ENCODE peak calls at places on chromosome 14, in five cellular contexts. J is endodermal cell; U is right atrium auricular region; K is CD8-positive, alpha-beta T cell; O is CD4-positive, alpha-beta memory T cell. G is an unnamed sample.

GRCh38 chr14:37545174-37545573 is 49.9 kb downstream of the FOXA1 start:
- DNase-seq in J (no peak), O (no peak), U (no peak), K (no peak), G (no peak)

GRCh38 chr14:58796636-58797429 is 159.1 kb downstream of the DACT1 start:
- DNase-seq in U (no peak), J (peak), K (no peak), O (no peak), G (no peak)

GRCh38 chr14:75119056-75119455 is 7.8 kb downstream of the NEK9 start:
- DNase-seq in K (no peak), O (no peak), J (no peak), U (no peak), G (no peak)

GRCh38 chr14:30223385-30223785 is 295.7 kb upstream of the PRKD1 start:
- DNase-seq in O (no peak), J (peak), K (no peak), U (peak), G (no peak)

GRCh38 chr14:59631237-59631636 is 54.6 kb upstream of the CCDC175 start:
- DNase-seq in J (peak), U (no peak), K (no peak), O (no peak), G (peak)

GRCh38 chr14:32697704-32698103 is 241.0 kb upstream of the NPAS3 start:
- DNase-seq in U (no peak), J (no peak), O (no peak), K (no peak), G (no peak)

GRCh38 chr14:61615743-61616523 is 79.4 kb upstream of the HIF1A start:
- DNase-seq in J (no peak), O (no peak), U (no peak), K (no peak), G (no peak)

GRCh38 chr14:47557894-47558293 is 117.5 kb downstream of the MDGA2 start:
- DNase-seq in J (no peak), K (no peak), U (no peak), O (no peak), G (no peak)

GRCh38 chr14:92974541-92975345 is 51.8 kb downstream of the CHGA start:
- DNase-seq in U (no peak), O (no peak), J (no peak), K (no peak), G (no peak)

GRCh38 chr14:34794217-34794616 is 79.8 kb upstream of the CFL2 start:
- DNase-seq in J (no peak), O (no peak), U (no peak), K (no peak), G (no peak)

GRCh38 chr14:104148433-104149277 is 10.3 kb downstream of the KIF26A start:
- DNase-seq in O (no peak), J (peak), K (no peak), U (no peak), G (no peak)

GRCh38 chr14:89500303-89500702 is 83.3 kb upstream of the FOXN3 start:
- DNase-seq in K (no peak), J (peak), O (no peak), U (no peak), G (no peak)

GRCh38 chr14:71117839-71118743 is 210.8 kb downstream of the PCNX1 start:
- DNase-seq in J (no peak), O (no peak), U (no peak), K (no peak), G (no peak)

GRCh38 chr14:90739318-90740077 is 76.7 kb downstream of the TTC7B start:
- DNase-seq in O (no peak), U (peak), K (no peak), J (peak), G (no peak)

GRCh38 chr14:51006781-51007211 is 62.5 kb upstream of the PYGL start:
- DNase-seq in O (no peak), U (no peak), K (no peak), J (no peak), G (no peak)

GRCh38 chr14:65185859-65186258 is 83.5 kb upstream of the MAX start:
- DNase-seq in U (no peak), O (no peak), J (no peak), K (no peak), G (no peak)

GRCh38 chr14:101767618-101768362 is 6.3 kb downstream of the PPP2R5C start:
- DNase-seq in J (no peak), O (no peak), U (no peak), K (no peak), G (no peak)

GRCh38 chr14:77791225-77791600 is 8.7 kb upstream of the ADCK1 start:
- DNase-seq in U (no peak), O (no peak), K (no peak), J (no peak), G (no peak)

GRCh38 chr14:66493750-66494149 is 7.6 kb downstream of the CCDC196 start:
- DNase-seq in J (no peak), U (no peak), K (no peak), O (no peak), G (no peak)

GRCh38 chr14:44417809-44418208 is 89.3 kb downstream of the FSCB start:
- DNase-seq in U (no peak), O (no peak), K (no peak), J (no peak), G (no peak)

GRCh38 chr14:70909788-70910614 is 2.7 kb downstream of the PCNX1 start:
- DNase-seq in J (no peak), K (no peak), O (peak), U (no peak), G (peak)

GRCh38 chr14:63632932-63633514 is 8.6 kb downstream of the WDR89 start:
- DNase-seq in O (no peak), U (no peak), J (no peak), K (no peak), G (peak)

GRCh38 chr14:92932448-92933395 is 9.8 kb downstream of the CHGA start:
- DNase-seq in J (no peak), U (no peak), K (no peak), O (no peak), G (no peak)

GRCh38 chr14:96502621-96503251 is 554 bp downstream of the PAPOLA start:
- DNase-seq in U (peak), J (peak), O (peak), K (peak), G (peak)

GRCh38 chr14:95150910-95151309 is 6.4 kb downstream of the DICER1 start:
- DNase-seq in J (no peak), O (no peak), U (no peak), K (no peak), G (no peak)

GRCh38 chr14:61213930-61214329 is 67.2 kb downstream of the TMEM30B start:
- DNase-seq in K (no peak), J (no peak), O (no peak), U (no peak), G (no peak)

GRCh38 chr14:75025082-75025481 is 22.4 kb downstream of the EIF2B2 start:
- DNase-seq in J (no peak), U (no peak), O (no peak), K (no peak), G (no peak)

GRCh38 chr14:75566321-75566720 is 12.1 kb upstream of the FLVCR2 start:
- DNase-seq in U (no peak), J (no peak), K (peak), O (peak), G (no peak)

GRCh38 chr14:71169861-71170260 is 262.6 kb downstream of the PCNX1 start:
- DNase-seq in U (no peak), J (no peak), K (no peak), O (no peak), G (peak)

GRCh38 chr14:81435048-81435577 is 35.0 kb upstream of the STON2 start:
- DNase-seq in J (no peak), K (no peak), U (no peak), O (no peak), G (no peak)

GRCh38 chr14:81436296-81437138 is 36.4 kb upstream of the STON2 start:
- DNase-seq in U (peak), K (peak), J (peak), O (no peak), G (no peak)

GRCh38 chr14:81440041-81440440 is 39.9 kb upstream of the STON2 start:
- DNase-seq in U (no peak), J (no peak), K (no peak), O (no peak), G (no peak)

GRCh38 chr14:81435578-81436295 is 35.6 kb upstream of the STON2 start:
- DNase-seq in O (peak), K (peak), J (peak), U (peak), G (no peak)

DNA sequence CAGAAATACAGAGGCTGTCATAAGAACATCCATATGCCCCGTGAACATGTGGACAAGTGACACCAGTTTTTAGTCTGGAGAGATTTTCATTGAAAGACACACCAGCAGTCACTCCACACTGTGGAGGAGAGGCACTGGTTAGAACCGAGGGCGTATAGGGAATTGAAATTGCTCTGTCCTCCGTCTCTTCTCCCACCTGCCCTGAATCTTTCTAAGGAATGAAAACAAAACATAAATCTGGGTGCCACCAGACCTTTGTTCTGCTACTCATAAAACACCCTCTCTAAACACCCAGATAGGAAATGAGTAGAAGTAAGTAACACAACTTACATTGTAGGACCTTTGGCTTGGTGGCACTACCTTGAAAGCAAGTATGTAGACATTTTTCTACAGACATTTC is 37.1 kb upstream of the STON2 start:
- DNase-seq in O (no peak), U (no peak), J (no peak), K (no peak), G (no peak)
- H3K4me3 ChIP-seq in O (no peak), U (no peak), J (no peak), K (no peak), G (no peak)

GRCh38 chr14:73744175-73744867 is 30.1 kb upstream of the PNMA1 start:
- DNase-seq in O (peak), K (no peak), J (no peak), U (no peak), G (no peak)

GRCh38 chr14:73743431-73743931 is 29.3 kb upstream of the PNMA1 start:
- DNase-seq in U (no peak), O (peak), J (no peak), K (peak), G (no peak)

GRCh38 chr14:73741386-73741875 is 27.2 kb upstream of the PNMA1 start:
- DNase-seq in U (peak), K (peak), O (peak), J (peak), G (no peak)

GRCh38 chr14:73741876-73742519 is 27.8 kb upstream of the PNMA1 start:
- DNase-seq in K (peak), J (peak), U (no peak), O (peak), G (no peak)

DNA sequence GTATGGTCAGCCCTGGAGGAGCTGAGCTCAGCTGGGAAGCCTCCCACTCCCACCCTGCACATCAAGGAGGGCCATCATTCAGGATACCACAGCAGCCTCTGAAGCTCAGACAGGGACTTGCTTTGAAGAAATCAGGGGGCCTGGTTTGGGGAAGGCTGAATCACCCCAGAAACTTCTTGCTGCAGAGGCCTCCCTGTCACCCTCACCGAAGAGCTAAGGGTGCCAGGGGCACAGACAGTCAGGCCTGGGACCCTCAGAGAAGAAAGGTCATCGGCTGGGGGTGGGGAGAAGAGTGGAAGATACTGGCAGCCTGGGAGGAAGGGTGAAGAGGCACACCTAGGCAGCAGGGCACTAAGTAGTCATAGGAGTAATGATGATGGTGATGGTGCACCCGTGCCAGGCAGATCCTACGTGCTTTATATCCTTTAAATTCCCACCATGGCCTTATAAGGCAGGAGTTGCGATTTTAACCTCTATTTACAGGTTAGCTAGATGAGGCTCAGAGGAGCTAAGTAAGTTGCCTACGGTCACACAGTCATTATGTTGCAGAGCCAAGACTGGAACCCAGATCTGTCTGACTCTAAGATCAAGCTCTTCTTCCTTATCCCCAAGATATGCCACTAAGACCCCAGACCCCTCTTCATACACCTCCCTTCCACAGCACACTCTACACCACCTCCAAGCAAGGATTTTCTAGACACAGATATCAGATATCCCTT is 28.5 kb upstream of the PNMA1 start:
- DNase-seq in K (no peak), U (no peak), J (no peak), O (peak), G (no peak)
- H3K4me3 ChIP-seq in K (peak), U (no peak), J (no peak), O (peak), G (no peak)

GRCh38 chr14:24430682-24431568 is 1.2 kb downstream of the KHNYN start:
- DNase-seq in K (peak), J (no peak), O (peak), U (peak), G (peak)

GRCh38 chr14:24431569-24432258 is 2.0 kb downstream of the KHNYN start:
- DNase-seq in U (peak), K (peak), O (peak), J (peak), G (peak)

GRCh38 chr14:24430143-24430681 is 458 bp downstream of the KHNYN start:
- DNase-seq in K (peak), J (peak), O (peak), U (peak), G (peak)

GRCh38 chr14:24434676-24435075 is 4.9 kb downstream of the KHNYN start:
- DNase-seq in J (no peak), O (no peak), K (no peak), U (no peak), G (no peak)

DNA sequence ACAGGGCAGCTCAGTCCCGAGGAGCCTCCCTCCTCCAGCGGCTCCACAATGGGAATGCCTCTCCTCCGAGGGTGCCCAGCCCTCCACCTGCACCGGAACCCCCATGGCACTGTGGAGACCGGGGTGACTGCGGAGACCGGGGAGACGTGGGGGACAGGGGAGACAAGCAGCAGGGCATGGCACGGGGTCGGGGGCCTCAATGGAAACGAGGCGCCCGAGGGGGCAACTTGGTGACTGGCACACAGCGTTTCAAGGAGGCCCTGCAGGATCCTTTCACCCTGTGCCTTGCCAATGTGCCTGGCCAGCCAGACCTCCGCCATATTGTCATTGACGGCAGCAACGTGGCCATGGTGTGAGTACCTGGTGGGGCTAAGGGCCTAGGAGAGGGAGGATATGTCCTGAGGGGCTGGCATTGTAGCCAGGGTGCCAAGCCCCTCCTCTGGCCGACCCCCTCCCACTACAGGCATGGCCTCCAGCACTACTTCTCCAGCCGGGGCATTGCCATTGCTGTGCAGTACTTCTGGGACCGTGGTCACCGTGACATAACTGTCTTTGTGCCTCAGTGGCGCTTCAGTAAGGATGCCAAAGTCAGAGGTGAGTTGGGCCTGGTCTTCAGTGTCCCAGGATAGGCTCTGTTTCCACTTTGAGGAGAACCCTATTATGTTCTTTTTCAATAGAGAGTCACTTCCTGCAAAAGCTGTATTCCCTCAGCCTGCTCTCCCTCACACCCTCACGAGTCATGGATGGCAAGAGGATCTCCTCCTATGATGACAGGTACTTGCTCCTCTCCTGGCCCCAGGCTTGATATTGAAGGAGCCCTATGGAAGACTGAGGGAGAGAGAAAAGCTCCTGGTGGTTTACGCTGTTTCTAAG is 2.7 kb downstream of the KHNYN start:
- DNase-seq in K (peak), O (peak), U (peak), J (no peak), G (no peak)
- H3K4me3 ChIP-seq in K (no peak), O (no peak), U (no peak), J (no peak), G (no peak)

DNA sequence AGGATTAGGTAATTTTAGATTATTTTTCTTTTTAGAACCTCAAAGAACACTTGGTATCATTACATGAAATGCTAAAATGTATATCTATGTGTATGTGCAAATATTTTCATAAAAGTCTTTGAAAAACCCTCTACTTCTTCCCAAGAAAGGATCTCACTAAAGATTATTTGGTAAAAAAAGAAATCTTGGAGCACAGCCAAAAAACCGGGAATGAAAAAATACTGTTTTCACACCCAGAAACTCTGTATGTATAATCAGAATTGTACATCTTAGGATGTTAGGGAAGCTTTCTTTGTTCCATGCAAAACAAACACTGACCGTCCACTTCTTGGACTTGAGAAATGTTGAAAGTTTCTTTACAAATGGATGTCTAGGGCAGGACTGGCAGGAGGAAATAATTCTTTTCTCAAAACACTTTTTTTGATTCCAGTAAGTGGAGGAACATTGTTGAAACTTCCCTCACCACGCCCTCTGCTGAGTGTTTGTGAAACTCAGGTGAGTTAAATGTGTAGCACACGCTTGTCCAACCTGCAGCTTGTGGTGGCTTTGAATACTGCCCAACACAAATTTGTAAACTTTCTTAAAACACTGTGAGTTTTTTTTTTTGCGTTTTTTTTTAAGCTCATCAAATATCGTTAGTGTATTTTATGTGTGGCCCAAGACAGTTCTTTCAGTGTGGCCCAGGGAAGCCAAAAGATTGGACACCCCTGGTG is 26.5 kb downstream of the FBXO34 start:
- DNase-seq in J (no peak), O (no peak), U (no peak), K (no peak), G (peak)
- H3K4me3 ChIP-seq in J (no peak), O (no peak), U (no peak), K (no peak), G (no peak)

DNA sequence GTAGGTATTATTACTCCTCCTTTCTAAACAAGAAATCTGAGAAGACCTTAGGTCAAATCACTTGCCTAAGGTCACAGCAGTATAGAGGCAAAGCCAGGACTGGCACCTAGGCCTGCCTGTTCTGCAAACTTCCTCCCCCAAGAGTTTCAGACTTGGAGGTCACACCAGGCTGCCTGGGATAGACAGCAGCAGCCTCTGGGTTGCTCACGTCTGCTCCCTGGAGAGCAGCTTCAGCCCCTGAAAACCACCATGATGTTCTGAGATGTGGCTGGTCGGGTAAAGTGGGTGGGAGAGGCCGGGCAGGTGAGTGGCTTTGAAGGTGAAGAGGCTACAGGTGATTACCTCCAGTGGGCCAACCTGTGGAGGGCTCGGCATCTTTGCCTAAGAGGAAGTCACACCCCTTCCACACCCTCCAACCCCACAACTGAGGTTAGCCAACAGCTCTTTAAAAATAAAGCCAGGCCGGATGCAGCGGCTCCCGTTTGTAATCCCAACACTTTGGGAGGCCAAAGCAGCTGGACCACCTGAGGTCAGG is 37.0 kb upstream of the PNMA1 start:
- DNase-seq in U (no peak), K (no peak), O (peak), J (no peak), G (peak)
- H3K4me3 ChIP-seq in U (no peak), K (no peak), O (no peak), J (no peak), G (no peak)

GRCh38 chr14:72521968-72522741 is 371.7 kb downstream of the DPF3 start:
- DNase-seq in U (peak), K (no peak), J (no peak), O (no peak), G (peak)
- H3K4me3 ChIP-seq in U (no peak), K (no peak), J (no peak), O (no peak), G (peak)